ENCODE peak calls at places on chromosomes 11 and 22, in four cellular contexts. N is epithelial cell of proximal tubule, Q is HT-29, Y is tibial artery. M is an unnamed sample.

GRCh38 chr11:75056806-75057205 is 39.9 kb downstream of the OR2AT4 start:
- DNase-seq in N (no peak), Q (no peak), Y (no peak), M (no peak)

GRCh38 chr11:72069787-72070251 is 10.5 kb downstream of the NUMA1 start:
- DNase-seq in Q (peak), N (peak), Y (peak), M (peak)

GRCh38 chr22:48901324-48901723 is 926.3 kb downstream of the BRD1 start:
- DNase-seq in N (no peak), Q (no peak), Y (no peak), M (no peak)

GRCh38 chr11:107591446-107592236 is 694 bp downstream of the ELMOD1 start:
- DNase-seq in Q (no peak), Y (no peak), N (no peak), M (no peak)

GRCh38 chr22:49185312-49185969 is 642.2 kb downstream of the BRD1 start:
- DNase-seq in Q (no peak), N (no peak), Y (no peak), M (no peak)

GRCh38 chr11:109641549-109641948 is 219.6 kb downstream of the C11orf87 start:
- DNase-seq in Y (no peak), N (no peak), Q (peak), M (no peak)

GRCh38 chr11:3412837-3413236 is 33.9 kb upstream of the ZNF195 start:
- DNase-seq in N (no peak), Q (no peak), Y (no peak), M (no peak)

GRCh38 chr11:61090092-61090491 is 12.2 kb upstream of the CD5 start:
- DNase-seq in Y (no peak), Q (no peak), N (no peak), M (no peak)

GRCh38 chr22:42881982-42882656 is 25.0 kb upstream of the ARFGAP3 start:
- DNase-seq in Q (no peak), Y (no peak), N (no peak), M (no peak)

GRCh38 chr22:26589367-26589844 is 526 bp downstream of the TPST2 start:
- DNase-seq in Y (no peak), Q (peak), N (no peak), M (no peak)

GRCh38 chr11:126917531-126918204 is 82.9 kb downstream of the KIRREL3 start:
- DNase-seq in Y (no peak), Q (peak), N (peak), M (peak)